ENCODE peak calls at places on chromosomes 13 and 19, in four cellular contexts. One of them, this sample, is unnamed.
A peak's percentile ranks its signal among the peaks of the same experiment; 100 is the strongest.

GRCh38 chr13:58032676-58033440 is 401.3 kb downstream of the PCDH17 start:
- DNase-seq in RCC 7860: no peak
- DNase-seq in SK-N-SH: no peak
- DNase-seq in KBM-7: no peak
- DNase-seq in this sample: no peak

GRCh38 chr13:99663908-99664307 is 162.6 kb downstream of the TM9SF2 start:
- DNase-seq in RCC 7860: no peak
- DNase-seq in SK-N-SH: no peak
- DNase-seq in KBM-7: no peak
- DNase-seq in this sample: no peak

GRCh38 chr19:821976-822773 is 420 bp upstream of the PLPPR3 start:
- DNase-seq in RCC 7860: no peak
- DNase-seq in SK-N-SH: peak; percentile 83
- DNase-seq in KBM-7: no peak
- DNase-seq in this sample: no peak

GRCh38 chr13:40666905-40667621 is 622 bp upstream of the FOXO1 start:
- DNase-seq in RCC 7860: peak; percentile 24
- DNase-seq in SK-N-SH: peak; percentile 86
- DNase-seq in KBM-7: peak; percentile 56
- DNase-seq in this sample: peak; percentile 72

GRCh38 chr13:51364404-51365008 is 25.0 kb downstream of the SERPINE3 start:
- DNase-seq in RCC 7860: peak; percentile 38
- DNase-seq in SK-N-SH: no peak
- DNase-seq in KBM-7: peak; percentile 67
- DNase-seq in this sample: no peak

GRCh38 chr19:8702350-8702749 is 3.8 kb upstream of the ACTL9 start:
- DNase-seq in RCC 7860: no peak
- DNase-seq in SK-N-SH: no peak
- DNase-seq in KBM-7: peak; percentile 90
- DNase-seq in this sample: peak; percentile 91

GRCh38 chr19:38735257-38735686 is 9.0 kb downstream of the CAPN12 start:
- DNase-seq in RCC 7860: no peak
- DNase-seq in SK-N-SH: peak; percentile 81
- DNase-seq in KBM-7: no peak
- DNase-seq in this sample: no peak

GRCh38 chr19:1037553-1038115 is 2.3 kb upstream of the ABCA7 start:
- DNase-seq in RCC 7860: no peak
- DNase-seq in SK-N-SH: no peak
- DNase-seq in KBM-7: no peak
- DNase-seq in this sample: no peak

GRCh38 chr19:49520705-49521319 is 7.0 kb upstream of the RCN3 start:
- DNase-seq in RCC 7860: no peak
- DNase-seq in SK-N-SH: no peak
- DNase-seq in KBM-7: no peak
- DNase-seq in this sample: no peak

GRCh38 chr19:9487016-9487415 is 11.4 kb downstream of the ZNF560 start:
- DNase-seq in RCC 7860: no peak
- DNase-seq in SK-N-SH: no peak
- DNase-seq in KBM-7: peak; percentile 42
- DNase-seq in this sample: peak; percentile 64

GRCh38 chr19:2896694-2897093 is 4.0 kb upstream of the ZNF57 start:
- DNase-seq in RCC 7860: no peak
- DNase-seq in SK-N-SH: no peak
- DNase-seq in KBM-7: no peak
- DNase-seq in this sample: no peak

GRCh38 chr19:48490980-48491792 is 20.4 kb downstream of the LMTK3 start:
- DNase-seq in RCC 7860: no peak
- DNase-seq in SK-N-SH: peak; percentile 82
- DNase-seq in KBM-7: no peak
- DNase-seq in this sample: peak; percentile 56

GRCh38 chr19:5451494-5451893 is 3.7 kb upstream of the ZNRF4 start:
- DNase-seq in RCC 7860: no peak
- DNase-seq in SK-N-SH: no peak
- DNase-seq in KBM-7: no peak
- DNase-seq in this sample: no peak

GRCh38 chr13:45863716-45864590 is 12.4 kb upstream of the SIAH3 start:
- DNase-seq in RCC 7860: no peak
- DNase-seq in SK-N-SH: peak; percentile 43
- DNase-seq in KBM-7: no peak
- DNase-seq in this sample: no peak

GRCh38 chr19:29664753-29665214 is 477 bp upstream of the PLEKHF1 start:
- DNase-seq in RCC 7860: no peak
- DNase-seq in SK-N-SH: no peak
- DNase-seq in KBM-7: no peak
- DNase-seq in this sample: no peak

GRCh38 chr13:113211774-113212173 is 2.4 kb downstream of the CUL4A start:
- DNase-seq in RCC 7860: no peak
- DNase-seq in SK-N-SH: no peak
- DNase-seq in KBM-7: peak; percentile 44
- DNase-seq in this sample: peak; percentile 39

GRCh38 chr13:43663474-43664090 is 123.2 kb downstream of the ENOX1 start:
- DNase-seq in RCC 7860: no peak
- DNase-seq in SK-N-SH: no peak
- DNase-seq in KBM-7: no peak
- DNase-seq in this sample: peak; percentile 19

GRCh38 chr19:1849132-1849474 is 820 bp upstream of the REXO1 start:
- DNase-seq in RCC 7860: no peak
- DNase-seq in SK-N-SH: no peak
- DNase-seq in KBM-7: no peak
- DNase-seq in this sample: no peak

GRCh38 chr13:93794197-93794885 is 567.7 kb downstream of the GPC6 start:
- DNase-seq in RCC 7860: no peak
- DNase-seq in SK-N-SH: no peak
- DNase-seq in KBM-7: no peak
- DNase-seq in this sample: no peak

GRCh38 chr19:6476896-6477431 is 4.6 kb downstream of the DENND1C start:
- DNase-seq in RCC 7860: no peak
- DNase-seq in SK-N-SH: no peak
- DNase-seq in KBM-7: no peak
- DNase-seq in this sample: no peak

GRCh38 chr19:4620675-4621074 is 18.6 kb upstream of the TNFAIP8L1 start:
- DNase-seq in RCC 7860: no peak
- DNase-seq in SK-N-SH: no peak
- DNase-seq in KBM-7: no peak
- DNase-seq in this sample: no peak

GRCh38 chr19:7415163-7415856 is 66.6 kb downstream of the ARHGEF18 start:
- DNase-seq in RCC 7860: no peak
- DNase-seq in SK-N-SH: no peak
- DNase-seq in KBM-7: no peak
- DNase-seq in this sample: no peak

GRCh38 chr19:797528-798414 is 519 bp downstream of the PTBP1 start:
- DNase-seq in RCC 7860: peak; percentile 79
- DNase-seq in SK-N-SH: peak; percentile 98
- DNase-seq in KBM-7: peak; percentile 79
- DNase-seq in this sample: peak; percentile 81

GRCh38 chr13:49627831-49628652 is at the start of gene ARL11:
- DNase-seq in RCC 7860: no peak
- DNase-seq in SK-N-SH: no peak
- DNase-seq in KBM-7: peak; percentile 97
- DNase-seq in this sample: peak; percentile 95

GRCh38 chr19:46296722-46297431 is at the start of gene HIF3A:
- DNase-seq in RCC 7860: no peak
- DNase-seq in SK-N-SH: peak; percentile 90
- DNase-seq in KBM-7: no peak
- DNase-seq in this sample: no peak

GRCh38 chr13:46178143-46178542 is 3.8 kb downstream of the LCP1 start:
- DNase-seq in RCC 7860: no peak
- DNase-seq in SK-N-SH: no peak
- DNase-seq in KBM-7: no peak
- DNase-seq in this sample: peak; percentile 76